ENCODE peak calls at places on chromosomes 1 and 21, in five cellular contexts. E is left ventricle myocardium inferior, F is ascending aorta, R is pancreas, N is SJSA1. X is an unnamed sample. For H3K36me3 and H3K4me1, the result is how much of the 10 kb centered on the place peaks cover.

GRCh38 chr1:9294440-9294773 is 1.7 kb downstream of the SPSB1 start:
- DNase-seq in E (no peak), F (no peak), R (no peak), N (no peak), X (no peak)

GRCh38 chr1:234772345-234773147 is 162.6 kb upstream of the IRF2BP2 start:
- DNase-seq in E (peak), F (peak), R (no peak), N (peak), X (no peak)

GRCh38 chr1:20037877-20038276 is 32.1 kb upstream of the PLA2G5 start:
- DNase-seq in E (no peak), F (no peak), R (no peak), N (no peak), X (no peak)

GRCh38 chr1:214392246-214392645 is 111.3 kb downstream of the SMYD2 start:
- DNase-seq in E (no peak), F (no peak), R (no peak), N (no peak), X (no peak)

GRCh38 chr1:221141606-221142285 is 262.5 kb downstream of the HLX start:
- DNase-seq in E (no peak), F (no peak), R (no peak), N (no peak), X (no peak)

GRCh38 chr1:107704911-107705310 is 260.1 kb downstream of the VAV3 start:
- DNase-seq in E (no peak), F (no peak), R (no peak), N (no peak), X (no peak)

GRCh38 chr1:89809556-89809955 is 11.3 kb upstream of the LRRC8D start:
- DNase-seq in E (no peak), F (no peak), R (no peak), N (no peak), X (no peak)

GRCh38 chr1:199218533-199218932 is 579.7 kb downstream of the PTPRC start:
- DNase-seq in E (no peak), F (no peak), R (no peak), N (no peak), X (no peak)

GRCh38 chr1:8987881-8988617 is 38.2 kb downstream of the SLC2A7 start:
- DNase-seq in E (peak), F (no peak), R (peak), N (peak), X (peak)

GRCh38 chr1:176878750-176879536 is 285.6 kb downstream of the ASTN1 start:
- DNase-seq in E (no peak), F (no peak), R (no peak), N (no peak), X (peak)

GRCh38 chr1:10679521-10680220 is 116.8 kb downstream of the CASZ1 start:
- DNase-seq in E (no peak), F (no peak), R (peak), N (no peak), X (peak)

GRCh38 chr1:167427843-167428242 is 90.5 kb downstream of the CD247 start:
- DNase-seq in E (no peak), F (no peak), R (no peak), N (no peak), X (no peak)

GRCh38 chr1:64171797-64172281 is 31.6 kb upstream of the UBE2U start:
- DNase-seq in E (no peak), F (no peak), R (no peak), N (no peak), X (no peak)

GRCh38 chr1:90579212-90579802 is 137.8 kb downstream of the BARHL2 start:
- DNase-seq in E (no peak), F (no peak), R (no peak), N (no peak), X (no peak)

GRCh38 chr1:86965012-86965826 is 50.8 kb downstream of the HS2ST1 start:
- DNase-seq in E (no peak), F (no peak), R (no peak), N (no peak), X (peak)

GRCh38 chr1:113617438-113618141 is 141.7 kb downstream of the PHTF1 start:
- DNase-seq in E (no peak), F (no peak), R (no peak), N (no peak), X (no peak)

GRCh38 chr1:178461104-178461503 is 35.7 kb downstream of the CLEC20A start:
- DNase-seq in E (no peak), F (no peak), R (no peak), N (no peak), X (no peak)
- H3K36me3 ChIP-seq in E (under half), F (under half), R (under half), N (under half), X (under half)

GRCh38 chr1:109789771-109790170 is 26.0 kb upstream of the EPS8L3 start:
- DNase-seq in E (no peak), F (peak), R (no peak), N (peak), X (no peak)

GRCh38 chr1:109787845-109788605 is 24.3 kb upstream of the EPS8L3 start:
- DNase-seq in E (peak), F (peak), R (no peak), N (peak), X (no peak)

GRCh38 chr1:109787211-109787844 is 23.6 kb upstream of the EPS8L3 start:
- DNase-seq in E (peak), F (peak), R (no peak), N (peak), X (no peak)

GRCh38 chr1:109790329-109790728 is 26.6 kb upstream of the EPS8L3 start:
- DNase-seq in E (no peak), F (no peak), R (no peak), N (no peak), X (no peak)

DNA sequence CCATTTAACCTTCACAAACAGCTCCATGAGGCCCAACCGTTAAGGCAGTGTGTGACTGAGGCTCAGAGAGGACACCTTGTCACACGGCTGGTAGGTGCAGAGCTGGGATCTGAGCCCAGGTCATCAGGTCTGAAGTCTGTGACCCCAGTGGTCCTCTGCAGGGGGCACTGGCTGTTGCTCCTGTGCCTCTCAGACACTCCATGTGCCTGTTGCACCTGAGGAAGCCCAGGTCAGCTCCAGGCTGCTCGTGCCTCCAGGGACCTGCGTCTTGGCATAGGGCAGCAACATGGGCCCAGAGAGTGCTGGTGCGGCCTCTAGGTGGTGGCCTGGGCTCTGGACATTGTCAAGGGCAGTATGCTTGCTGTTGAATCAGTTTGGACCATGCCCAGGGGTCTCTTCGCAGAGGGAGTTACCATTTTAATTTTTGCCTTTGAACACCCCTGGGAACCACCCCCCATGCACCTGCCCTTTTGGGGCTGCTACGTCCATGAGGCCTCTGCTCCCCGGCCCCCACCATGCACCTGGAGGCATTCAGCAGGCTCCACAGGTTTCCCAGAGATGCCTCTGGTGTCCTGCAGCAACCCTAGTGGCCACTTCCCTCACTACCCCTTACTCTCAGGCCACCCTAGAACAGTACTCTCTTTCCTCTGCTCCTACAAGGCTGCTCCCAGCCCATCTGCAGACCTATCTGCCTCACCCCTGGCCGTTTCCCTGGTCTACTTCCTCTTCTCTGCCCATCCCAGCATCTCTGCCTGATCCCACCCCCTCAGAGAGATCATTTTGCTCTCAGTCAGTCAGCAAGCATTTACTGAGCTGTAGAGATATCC is 25.2 kb upstream of the EPS8L3 start:
- DNase-seq in E (peak), F (peak), R (no peak), N (peak), X (no peak)
- H3K4me1 ChIP-seq in E (half or more), F (under half), R (under half), N (half or more), X (under half)

GRCh38 chr1:228213917-228214808 is 6.3 kb downstream of the OBSCN start:
- DNase-seq in E (no peak), F (no peak), R (no peak), N (no peak), X (no peak)

GRCh38 chr1:228211091-228211870 is 3.4 kb downstream of the OBSCN start:
- DNase-seq in E (no peak), F (no peak), R (no peak), N (no peak), X (no peak)

GRCh38 chr1:228211871-228212414 is 4.1 kb downstream of the OBSCN start:
- DNase-seq in E (no peak), F (no peak), R (no peak), N (no peak), X (no peak)

GRCh38 chr1:228212966-228213844 is 5.4 kb downstream of the OBSCN start:
- DNase-seq in E (peak), F (peak), R (peak), N (peak), X (peak)

GRCh38 chr1:228212415-228212965 is 4.6 kb downstream of the OBSCN start:
- DNase-seq in E (no peak), F (no peak), R (no peak), N (no peak), X (no peak)
- H3K36me3 ChIP-seq in E (under half), F (under half), R (under half), N (under half), X (under half)

GRCh38 chr21:45415943-45416611 is 11.1 kb downstream of the COL18A1 start:
- DNase-seq in E (peak), F (peak), R (no peak), N (no peak), X (no peak)

GRCh38 chr21:45417951-45418300 is 13.0 kb downstream of the COL18A1 start:
- DNase-seq in E (peak), F (no peak), R (peak), N (no peak), X (no peak)

GRCh38 chr21:45415188-45415942 is 10.4 kb downstream of the COL18A1 start:
- DNase-seq in E (peak), F (peak), R (no peak), N (no peak), X (no peak)

GRCh38 chr21:45417256-45417950 is 12.4 kb downstream of the COL18A1 start:
- DNase-seq in E (peak), F (peak), R (no peak), N (no peak), X (no peak)

DNA sequence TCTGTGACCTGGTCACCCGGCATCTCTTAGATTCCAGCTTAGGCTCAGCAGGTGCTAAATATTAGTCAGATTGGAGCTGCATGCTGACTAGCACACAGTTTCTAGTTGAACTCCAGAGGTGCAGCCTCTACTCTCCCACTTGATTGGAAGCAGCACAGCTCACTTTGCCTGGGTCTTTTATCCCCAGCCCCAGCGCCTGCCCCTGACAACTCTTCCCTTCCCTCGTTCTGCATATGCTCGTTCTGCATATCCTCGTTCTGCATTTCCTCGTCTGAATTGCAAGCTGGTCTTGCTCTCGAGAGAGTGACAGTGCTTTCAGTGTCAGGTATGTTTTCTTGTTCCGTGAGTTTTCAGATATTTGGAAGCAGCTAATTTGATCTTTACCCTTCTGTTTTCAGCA is 11.7 kb downstream of the COL18A1 start:
- DNase-seq in E (peak), F (peak), R (no peak), N (no peak), X (no peak)
- H3K4me1 ChIP-seq in E (half or more), F (under half), R (under half), N (under half), X (under half)

DNA sequence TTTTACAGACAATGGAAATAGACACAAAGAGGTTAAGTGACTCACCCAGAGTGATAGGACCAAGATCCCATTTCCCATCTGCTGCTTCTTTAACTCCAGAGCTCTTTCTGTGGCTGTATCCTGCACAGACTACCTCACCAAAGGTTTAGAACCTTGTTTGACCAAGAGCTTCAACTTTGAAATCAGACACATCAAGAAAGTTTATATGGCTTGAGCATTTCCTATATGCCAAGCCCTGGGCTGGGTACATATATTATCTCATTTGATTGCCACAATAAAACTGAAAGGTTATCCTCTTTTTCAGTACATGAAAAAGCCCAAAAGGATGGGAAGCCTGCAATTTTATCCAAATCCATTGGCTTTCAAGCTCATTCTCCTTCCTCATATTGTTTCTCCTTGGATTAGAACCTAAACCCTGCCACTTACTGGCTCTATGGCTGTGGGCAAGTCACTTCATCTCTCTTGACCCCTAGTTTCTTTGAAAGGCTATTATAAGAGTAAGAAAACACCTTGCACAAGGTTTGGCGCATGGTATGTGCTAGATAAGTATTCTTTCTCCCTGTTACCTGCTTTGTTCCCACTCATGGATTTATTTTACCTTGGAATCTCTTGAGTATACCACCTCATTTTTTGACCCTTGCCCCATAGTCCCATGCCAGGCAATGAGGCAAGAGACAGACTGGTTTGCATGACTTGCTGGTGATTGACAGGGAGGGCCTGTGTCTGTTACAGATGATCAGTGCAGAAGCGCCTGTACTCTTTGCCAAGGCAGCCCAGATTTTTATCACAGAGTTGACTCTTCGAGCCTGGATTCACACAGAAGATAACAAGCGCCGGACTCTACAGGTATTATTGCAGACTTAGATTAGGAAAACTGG is 34.5 kb upstream of the KCNQ4 start:
- DNase-seq in E (no peak), F (no peak), R (no peak), N (no peak), X (no peak)
- H3K36me3 ChIP-seq in E (half or more), F (under half), R (under half), N (under half), X (under half)